ENCODE peak calls at places on chromosomes 12 and 14, in six cellular contexts. B is cardiac fibroblast; S is Caki2; C is stimulated activated CD8-positive, alpha-beta memory T cell treated with anti-CD3 and anti-CD28 coated beads, Interleukin-7, amount 100 ng/mL, for 1 hour; V is lung; H is NCI-H1417. K is an unnamed sample.
A peak's percentile ranks its signal among the peaks of the same experiment; 100 is the strongest.

GRCh38 chr12:11969437-11970154 is 101.1 kb upstream of the BCL2L14 start:
- DNase-seq in B (no peak), S (no peak), C (no peak), V (no peak), H (no peak), K (peak; percentile 78)

GRCh38 chr12:119700078-119700477 is 32.1 kb downstream of the PRKAB1 start:
- DNase-seq in B (no peak), S (peak; percentile 69), C (no peak), V (no peak), H (no peak), K (no peak)

GRCh38 chr12:131368073-131369071 is 342.5 kb upstream of the SFSWAP start:
- DNase-seq in B (no peak), S (no peak), C (no peak), V (no peak), H (no peak), K (no peak)

GRCh38 chr12:82507656-82508055 is 149.3 kb downstream of the METTL25 start:
- DNase-seq in B (no peak), S (no peak), C (no peak), V (no peak), H (no peak), K (no peak)

GRCh38 chr14:41549821-41550597 is 56.7 kb upstream of the LRFN5 start:
- DNase-seq in B (peak; percentile 40), S (no peak), C (no peak), V (no peak), H (no peak), K (no peak)

GRCh38 chr14:58690801-58691516 is 53.2 kb downstream of the DACT1 start:
- DNase-seq in B (peak; percentile 0), S (no peak), C (no peak), V (peak; percentile 60), H (peak; percentile 96), K (peak; percentile 82)

GRCh38 chr14:76754586-76754985 is 6.7 kb upstream of the VASH1 start:
- DNase-seq in B (no peak), S (no peak), C (no peak), V (no peak), H (no peak), K (no peak)

GRCh38 chr12:12804432-12804886 is 8.7 kb upstream of the DDX47 start:
- DNase-seq in B (peak; percentile 95), S (peak; percentile 83), C (no peak), V (no peak), H (no peak), K (no peak)

GRCh38 chr12:113241191-113242017 is 20.1 kb downstream of the TPCN1 start:
- DNase-seq in B (peak; percentile 96), S (peak; percentile 88), C (no peak), V (no peak), H (peak; percentile 86), K (peak; percentile 96)

GRCh38 chr12:49893753-49894752 is 9.6 kb downstream of the FAIM2 start:
- DNase-seq in B (peak; percentile 21), S (peak; percentile 61), C (no peak), V (no peak), H (no peak), K (no peak)

GRCh38 chr12:64147860-64148259 is 74.2 kb downstream of the KICS2 start:
- DNase-seq in B (no peak), S (peak; percentile 29), C (no peak), V (no peak), H (no peak), K (no peak)

GRCh38 chr12:96456265-96456974 is 33.0 kb upstream of the CFAP54 start:
- DNase-seq in B (no peak), S (no peak), C (no peak), V (no peak), H (no peak), K (no peak)

GRCh38 chr12:118645219-118645618 is 268.9 kb downstream of the SUDS3 start:
- DNase-seq in B (no peak), S (no peak), C (no peak), V (no peak), H (no peak), K (no peak)

GRCh38 chr12:106873983-106874382 is 81.7 kb upstream of the TMEM263 start:
- DNase-seq in B (no peak), S (no peak), C (no peak), V (no peak), H (no peak), K (no peak)

GRCh38 chr12:76539727-76540126 is 19.8 kb downstream of the OSBPL8 start:
- DNase-seq in B (no peak), S (no peak), C (no peak), V (no peak), H (no peak), K (no peak)

GRCh38 chr12:12467701-12468218 is 94.9 kb downstream of the DUSP16 start:
- DNase-seq in B (no peak), S (no peak), C (no peak), V (peak; percentile 33), H (peak; percentile 13), K (no peak)

GRCh38 chr14:37796703-37797416 is 201.4 kb downstream of the TTC6 start:
- DNase-seq in B (no peak), S (no peak), C (no peak), V (no peak), H (no peak), K (no peak)

GRCh38 chr14:68819260-68819691 is 26.4 kb upstream of the ZFP36L1 start:
- DNase-seq in B (peak; percentile 74), S (peak; percentile 95), C (no peak), V (no peak), H (no peak), K (peak; percentile 19)

GRCh38 chr12:107845980-107846659 is 71.6 kb downstream of the ASCL4 start:
- DNase-seq in B (no peak), S (no peak), C (no peak), V (no peak), H (no peak), K (no peak)

GRCh38 chr12:1443421-1444141 is 150.8 kb downstream of the FBXL14 start:
- DNase-seq in B (peak; percentile 91), S (peak; percentile 79), C (no peak), V (no peak), H (no peak), K (no peak)

GRCh38 chr14:103626150-103626850 is 2.7 kb upstream of the KLC1 start:
- DNase-seq in B (no peak), S (peak; percentile 38), C (no peak), V (no peak), H (peak; percentile 55), K (peak; percentile 98)

GRCh38 chr12:6026998-6027397 is 81.9 kb upstream of the ANO2 start:
- DNase-seq in B (no peak), S (no peak), C (no peak), V (no peak), H (no peak), K (no peak)

GRCh38 chr12:6367065-6367968 is 8.0 kb downstream of the SCNN1A start:
- DNase-seq in B (peak; percentile 49), S (no peak), C (no peak), V (no peak), H (no peak), K (no peak)

GRCh38 chr14:95134304-95134933 is 22.9 kb downstream of the DICER1 start:
- DNase-seq in B (peak; percentile 73), S (no peak), C (no peak), V (no peak), H (no peak), K (no peak)

GRCh38 chr12:50620050-50620974 is 115.5 kb downstream of the DIP2B start:
- DNase-seq in B (peak; percentile 89), S (peak; percentile 56), C (no peak), V (no peak), H (peak; percentile 93), K (peak; percentile 34)

GRCh38 chr12:22491034-22491433 is 53.3 kb downstream of the C2CD5 start:
- DNase-seq in B (no peak), S (no peak), C (no peak), V (no peak), H (no peak), K (no peak)

GRCh38 chr12:115375188-115375991 is 691.4 kb upstream of the TBX3 start:
- DNase-seq in B (peak; percentile 71), S (peak; percentile 23), C (no peak), V (no peak), H (no peak), K (no peak)